ENCODE peak calls at places on chromosomes 2 and 18, in seven cellular contexts. Y is K562, G is brain microvascular endothelial cell, P is GM06990, J is kidney epithelial cell, W is osteoblast, X is transverse colon. E is an unnamed sample.

GRCh38 chr18:58314284-58314683 is 270.3 kb downstream of the NEDD4L start:
- DNase-seq in Y (no peak), G (peak), P (no peak), J (peak), W (peak), X (peak), E (no peak)

GRCh38 chr2:11822746-11823411 is 76.4 kb downstream of the LPIN1 start:
- DNase-seq in Y (no peak), G (no peak), P (no peak), J (no peak), W (no peak), X (peak), E (no peak)

GRCh38 chr18:8607776-8608682 is 1.2 kb upstream of the RAB12 start:
- DNase-seq in Y (no peak), G (no peak), P (peak), J (peak), W (peak), X (no peak), E (no peak)

GRCh38 chr2:63790491-63790890 is 51.2 kb upstream of the UGP2 start:
- DNase-seq in Y (no peak), G (no peak), P (no peak), J (no peak), W (no peak), X (no peak), E (no peak)

GRCh38 chr2:201680743-201681142 is 17.7 kb downstream of the MPP4 start:
- DNase-seq in Y (peak), G (no peak), P (no peak), J (no peak), W (peak), X (no peak), E (peak)

GRCh38 chr2:196594158-196594557 is 45.4 kb upstream of the CCDC150 start:
- DNase-seq in Y (no peak), G (no peak), P (no peak), J (no peak), W (no peak), X (no peak), E (no peak)

GRCh38 chr2:26182441-26182840 is 9.6 kb downstream of the GAREM2 start:
- DNase-seq in Y (no peak), G (no peak), P (no peak), J (no peak), W (no peak), X (no peak), E (no peak)

GRCh38 chr2:84170979-84171378 is 288.1 kb downstream of the SUCLG1 start:
- DNase-seq in Y (no peak), G (no peak), P (no peak), J (no peak), W (no peak), X (no peak), E (no peak)

GRCh38 chr2:42099431-42100173 is 51.8 kb downstream of the PKDCC start:
- DNase-seq in Y (no peak), G (no peak), P (peak), J (no peak), W (no peak), X (no peak), E (no peak)

GRCh38 chr2:222915092-222915957 is 54.5 kb downstream of the ACSL3 start:
- DNase-seq in Y (no peak), G (no peak), P (no peak), J (no peak), W (no peak), X (no peak), E (no peak)

GRCh38 chr2:8477511-8478132 is 204.2 kb upstream of the ID2 start:
- DNase-seq in Y (no peak), G (no peak), P (peak), J (peak), W (no peak), X (no peak), E (peak)

GRCh38 chr2:120422761-120423160 is 76.8 kb downstream of the INHBB start:
- DNase-seq in Y (no peak), G (no peak), P (no peak), J (no peak), W (peak), X (no peak), E (no peak)

GRCh38 chr2:11532434-11533055 is 1.3 kb upstream of the GREB1 start:
- DNase-seq in Y (no peak), G (peak), P (no peak), J (no peak), W (no peak), X (no peak), E (no peak)

GRCh38 chr2:176419591-176420071 is 150.4 kb downstream of the MTX2 start:
- DNase-seq in Y (no peak), G (peak), P (no peak), J (no peak), W (peak), X (no peak), E (no peak)

GRCh38 chr2:104945211-104945610 is 91.3 kb downstream of the POU3F3 start:
- DNase-seq in Y (no peak), G (no peak), P (no peak), J (no peak), W (no peak), X (no peak), E (no peak)

GRCh38 chr2:191995285-191995684 is 148.4 kb upstream of the CAVIN2 start:
- DNase-seq in Y (no peak), G (no peak), P (no peak), J (no peak), W (no peak), X (no peak), E (no peak)

GRCh38 chr2:230908595-230909191 is 16.3 kb downstream of the GPR55 start:
- DNase-seq in Y (peak), G (peak), P (no peak), J (peak), W (peak), X (peak), E (peak)

GRCh38 chr18:55327454-55327853 is 260.5 kb downstream of the TCF4 start:
- DNase-seq in Y (no peak), G (no peak), P (no peak), J (no peak), W (no peak), X (no peak), E (no peak)

GRCh38 chr2:112480540-112481049 is 1.4 kb upstream of the TTL start:
- DNase-seq in Y (peak), G (no peak), P (no peak), J (no peak), W (no peak), X (peak), E (peak)

GRCh38 chr2:101983486-101983885 is 8.3 kb upstream of the IL1R2 start:
- DNase-seq in Y (no peak), G (no peak), P (no peak), J (peak), W (no peak), X (no peak), E (no peak)

GRCh38 chr2:48979691-48980090 is 174.6 kb downstream of the FSHR start:
- DNase-seq in Y (no peak), G (no peak), P (no peak), J (no peak), W (no peak), X (no peak), E (no peak)

GRCh38 chr18:41312241-41312590 is 642.8 kb upstream of the PIK3C3 start:
- DNase-seq in Y (no peak), G (no peak), P (no peak), J (no peak), W (no peak), X (no peak), E (no peak)

GRCh38 chr2:219274392-219274921 is 4.7 kb upstream of the DNAJB2 start:
- DNase-seq in Y (no peak), G (peak), P (no peak), J (peak), W (peak), X (no peak), E (no peak)

GRCh38 chr2:70690846-70691245 is 77.2 kb downstream of the ADD2 start:
- DNase-seq in Y (no peak), G (no peak), P (no peak), J (no peak), W (no peak), X (no peak), E (no peak)

GRCh38 chr2:11437602-11438001 is 28.4 kb downstream of the E2F6 start:
- DNase-seq in Y (no peak), G (no peak), P (no peak), J (no peak), W (no peak), X (no peak), E (no peak)

GRCh38 chr2:42813773-42814172 is 21.4 kb upstream of the HAAO start:
- DNase-seq in Y (no peak), G (no peak), P (no peak), J (no peak), W (peak), X (no peak), E (no peak)

GRCh38 chr2:145286716-145287115 is 766.8 kb upstream of the ZEB2 start:
- DNase-seq in Y (no peak), G (no peak), P (no peak), J (no peak), W (no peak), X (no peak), E (no peak)

GRCh38 chr2:26318950-26319349 is 27.0 kb upstream of the SELENOI start:
- DNase-seq in Y (no peak), G (no peak), P (no peak), J (no peak), W (no peak), X (no peak), E (no peak)

GRCh38 chr2:128638741-128639477 is 320.2 kb upstream of the HS6ST1 start:
- DNase-seq in Y (no peak), G (peak), P (no peak), J (no peak), W (no peak), X (no peak), E (no peak)

GRCh38 chr2:233387667-233388528 is 33.6 kb downstream of the DGKD start:
- DNase-seq in Y (no peak), G (peak), P (no peak), J (no peak), W (peak), X (peak), E (no peak)

GRCh38 chr2:205858781-205859478 is 176.6 kb downstream of the NRP2 start:
- DNase-seq in Y (no peak), G (peak), P (peak), J (peak), W (no peak), X (peak), E (no peak)

GRCh38 chr2:52918551-52918950 is 849.1 kb upstream of the CHAC2 start:
- DNase-seq in Y (no peak), G (peak), P (no peak), J (peak), W (no peak), X (no peak), E (no peak)

GRCh38 chr2:32801741-32802140 is 145.0 kb upstream of the LTBP1 start:
- DNase-seq in Y (no peak), G (no peak), P (no peak), J (no peak), W (no peak), X (no peak), E (no peak)

GRCh38 chr18:78722391-78722790 is 257.2 kb upstream of the SALL3 start:
- DNase-seq in Y (no peak), G (no peak), P (no peak), J (no peak), W (no peak), X (no peak), E (no peak)

GRCh38 chr2:28160986-28161425 is 231.7 kb upstream of the FOSL2 start:
- DNase-seq in Y (no peak), G (no peak), P (no peak), J (peak), W (no peak), X (no peak), E (no peak)

GRCh38 chr2:99354060-99354459 is 16.9 kb downstream of the EIF5B start:
- DNase-seq in Y (no peak), G (no peak), P (no peak), J (no peak), W (peak), X (no peak), E (no peak)

DNA sequence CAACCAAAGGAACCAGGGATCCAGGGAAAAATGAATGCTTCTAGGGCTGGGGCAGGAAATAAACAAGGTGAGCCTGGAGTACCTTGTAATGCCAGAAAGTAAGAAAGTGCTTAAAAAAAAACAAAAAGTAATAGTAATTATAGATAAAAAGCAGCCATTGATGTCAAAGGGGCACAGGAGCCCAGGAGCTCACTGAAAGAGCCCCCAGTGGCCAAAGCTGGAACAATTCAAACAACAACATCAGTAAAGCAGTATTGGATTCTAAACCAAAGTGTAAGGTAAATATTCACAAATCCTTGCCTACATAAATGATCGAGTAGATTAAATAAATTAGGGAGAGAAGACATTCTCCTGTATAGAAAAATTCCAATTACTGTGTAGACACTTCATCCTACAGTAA is 114.3 kb upstream of the ARL4C start:
- DNase-seq in Y (peak), G (no peak), P (no peak), J (no peak), W (peak), X (no peak), E (peak)
- TF ChIP-seq CTCF in Y (no peak), G (peak), P (peak), J (peak), W (peak), X (peak), E (peak)

DNA sequence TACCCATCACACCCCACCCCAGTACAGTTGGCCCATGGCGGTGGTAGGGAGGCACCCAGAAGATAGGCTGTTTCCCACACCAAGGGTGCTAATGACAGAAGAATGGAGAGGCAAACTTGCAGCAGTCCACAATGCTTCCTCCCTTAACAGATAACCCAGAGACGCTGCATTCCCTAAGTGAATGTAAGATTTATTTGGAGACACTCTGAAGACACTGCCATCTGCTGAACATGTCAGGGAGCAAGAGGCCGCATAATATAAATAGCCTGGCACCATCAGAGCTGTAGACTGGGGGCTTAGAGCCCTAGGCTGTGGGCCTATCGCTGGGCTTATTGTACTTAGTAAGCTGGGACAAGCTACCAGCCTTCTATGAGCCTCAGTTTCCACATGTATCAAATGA is 2.2 kb upstream of the IWS1 start:
- DNase-seq in Y (no peak), G (no peak), P (no peak), J (no peak), W (no peak), X (no peak), E (no peak)
- TF ChIP-seq CTCF in Y (no peak), G (no peak), P (no peak), J (no peak), W (peak), X (no peak), E (no peak)

DNA sequence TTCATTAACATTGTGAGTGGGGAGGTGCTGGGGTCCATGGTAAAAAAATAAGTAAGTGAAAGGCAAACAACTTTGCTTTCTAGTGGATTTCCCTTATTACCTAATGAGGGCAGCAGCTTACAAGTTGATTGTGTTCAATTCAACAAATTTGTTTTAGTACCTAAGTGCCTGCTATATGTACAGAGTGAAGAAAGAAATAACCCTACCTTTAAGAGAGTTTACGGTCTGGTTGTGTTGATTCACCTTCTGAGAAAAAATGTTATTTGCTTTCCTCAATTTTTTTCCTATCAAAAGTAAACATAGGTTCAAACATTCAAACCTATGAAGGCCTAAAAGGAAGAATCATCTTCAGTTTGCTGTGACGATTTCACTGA is 1.6 kb upstream of the SPTBN1 start:
- DNase-seq in Y (no peak), G (no peak), P (no peak), J (no peak), W (no peak), X (no peak), E (no peak)
- TF ChIP-seq CTCF in Y (no peak), G (no peak), P (no peak), J (no peak), W (no peak), X (no peak), E (no peak)

DNA sequence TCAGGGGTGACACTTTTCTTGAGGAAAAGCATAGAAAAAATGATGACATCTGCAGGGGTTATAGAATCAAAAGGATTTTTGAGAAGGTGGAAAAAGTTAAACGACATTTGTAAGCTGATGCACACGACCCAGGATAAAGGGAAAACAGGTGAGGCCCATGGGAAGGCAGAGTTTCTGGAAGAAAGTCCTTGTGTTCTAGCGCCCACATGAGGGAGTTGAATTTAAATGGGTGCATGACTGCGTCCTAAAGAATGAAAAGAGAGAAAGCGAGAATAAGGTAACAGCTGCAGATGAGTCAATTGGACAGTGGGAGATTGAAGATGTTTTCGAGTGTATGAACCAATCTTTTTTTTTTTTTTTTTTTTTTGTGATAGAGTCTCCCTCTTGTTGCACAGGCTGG is 158.1 kb downstream of the GALR1 start:
- DNase-seq in Y (no peak), G (no peak), P (no peak), J (no peak), W (no peak), X (no peak), E (no peak)
- TF ChIP-seq CTCF in Y (peak), G (no peak), P (no peak), J (no peak), W (no peak), X (no peak), E (no peak)

GRCh38 chr18:3297025-3297984 is 35.4 kb downstream of the MYL12B start:
- DNase-seq in Y (peak), G (peak), P (peak), J (peak), W (peak), X (peak), E (peak)
- TF ChIP-seq CTCF in Y (peak), G (peak), P (peak), J (peak), W (peak), X (peak), E (peak)

GRCh38 chr18:36662000-36662399 is 166.8 kb downstream of the TPGS2 start:
- DNase-seq in Y (no peak), G (no peak), P (no peak), J (no peak), W (no peak), X (peak), E (no peak)
- TF ChIP-seq CTCF in Y (peak), G (peak), P (peak), J (no peak), W (peak), X (no peak), E (no peak)

DNA sequence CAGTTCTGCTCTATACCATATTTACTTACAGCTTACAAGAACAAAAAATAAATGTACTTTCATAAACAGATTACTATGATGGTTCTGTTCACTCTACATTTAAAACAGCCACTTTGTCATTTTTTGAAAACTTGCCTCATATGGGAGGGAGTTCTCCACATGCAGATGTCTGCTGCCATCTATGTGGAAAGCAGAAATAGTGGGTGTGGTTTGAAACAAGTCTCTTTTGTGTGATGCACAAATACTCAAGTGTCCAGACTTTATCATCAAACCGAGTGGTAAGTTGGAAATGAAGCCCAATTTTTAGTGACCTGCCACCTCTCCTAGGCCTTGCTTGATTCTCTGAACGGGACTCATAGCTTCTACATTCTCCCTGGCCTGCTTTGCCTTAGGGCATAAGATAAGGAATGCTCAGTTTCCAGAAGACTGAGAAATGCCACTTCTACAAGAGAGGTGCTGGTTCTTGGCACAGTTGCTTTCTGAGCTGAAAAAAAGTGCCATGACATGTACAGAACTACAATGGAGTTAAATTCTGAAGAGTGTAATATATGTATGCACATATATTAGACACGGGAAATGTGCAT is 221.1 kb downstream of the SLC8A1 start:
- DNase-seq in Y (no peak), G (no peak), P (no peak), J (no peak), W (no peak), X (no peak), E (no peak)
- TF ChIP-seq CTCF in Y (no peak), G (no peak), P (no peak), J (no peak), W (no peak), X (no peak), E (no peak)

DNA sequence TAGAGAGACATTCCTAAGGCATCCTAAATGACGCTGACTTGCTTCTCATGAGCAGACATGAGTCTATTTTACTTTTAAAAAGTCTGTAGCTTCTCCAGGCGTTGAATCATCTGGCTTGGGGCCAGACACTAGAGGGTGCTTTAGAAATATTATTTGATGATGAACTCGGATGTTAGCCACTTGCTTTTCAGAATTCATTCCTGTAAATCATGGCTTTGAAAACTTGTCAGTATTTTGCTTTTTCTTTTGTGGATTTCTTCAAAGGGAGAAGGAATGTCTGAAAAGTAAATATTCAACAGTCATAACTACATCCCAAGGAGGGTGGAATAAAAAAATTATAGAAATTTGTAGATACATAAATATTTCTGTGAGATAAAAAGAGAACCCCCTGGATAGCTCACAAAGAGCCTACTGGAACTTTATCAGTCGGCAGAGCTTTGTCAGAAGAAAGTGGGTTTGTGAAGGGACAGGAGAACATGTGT is 370.8 kb downstream of the OSR1 start:
- DNase-seq in Y (no peak), G (peak), P (no peak), J (no peak), W (no peak), X (peak), E (no peak)
- TF ChIP-seq CTCF in Y (no peak), G (peak), P (no peak), J (no peak), W (peak), X (no peak), E (no peak)